ENCODE peak calls at places on chromosomes 7 and 10, in seven cellular contexts. One of them, this sample, is unnamed.

GRCh38 chr7:1056785-1057410 is 12.6 kb downstream of the GPR146 start:
- DNase-seq in CD8-positive, alpha-beta memory T cell: no peak
- DNase-seq in HCT116: no peak
- DNase-seq in ascending aorta: no peak
- DNase-seq in IMR-90: no peak
- DNase-seq in hepatocyte: no peak
- DNase-seq in tibial artery: no peak
- DNase-seq in this sample: no peak

GRCh38 chr10:132630666-132631347 is 93.2 kb downstream of the INPP5A start:
- DNase-seq in tibial artery: peak; percentile 92
- DNase-seq in IMR-90: no peak
- DNase-seq in hepatocyte: no peak
- DNase-seq in HCT116: no peak
- DNase-seq in CD8-positive, alpha-beta memory T cell: peak; percentile 42
- DNase-seq in ascending aorta: peak; percentile 92
- DNase-seq in this sample: peak; percentile 88

GRCh38 chr7:122619664-122620063 is 79.3 kb downstream of the RNF133 start:
- DNase-seq in IMR-90: no peak
- DNase-seq in tibial artery: no peak
- DNase-seq in hepatocyte: no peak
- DNase-seq in HCT116: no peak
- DNase-seq in CD8-positive, alpha-beta memory T cell: no peak
- DNase-seq in ascending aorta: no peak
- DNase-seq in this sample: no peak

GRCh38 chr10:132669208-132669861 is 116.6 kb downstream of the NKX6-2 start:
- DNase-seq in hepatocyte: no peak
- DNase-seq in CD8-positive, alpha-beta memory T cell: peak; percentile 35
- DNase-seq in tibial artery: peak; percentile 62
- DNase-seq in ascending aorta: peak; percentile 61
- DNase-seq in HCT116: no peak
- DNase-seq in IMR-90: no peak
- DNase-seq in this sample: no peak

GRCh38 chr7:100406767-100407166 is 21.7 kb downstream of the ZCWPW1 start:
- DNase-seq in CD8-positive, alpha-beta memory T cell: no peak
- DNase-seq in ascending aorta: no peak
- DNase-seq in hepatocyte: no peak
- DNase-seq in tibial artery: no peak
- DNase-seq in HCT116: no peak
- DNase-seq in IMR-90: peak; percentile 40
- DNase-seq in this sample: no peak

GRCh38 chr10:92750788-92751533 is 61.2 kb downstream of the HHEX start:
- DNase-seq in hepatocyte: no peak
- DNase-seq in HCT116: no peak
- DNase-seq in CD8-positive, alpha-beta memory T cell: no peak
- DNase-seq in ascending aorta: no peak
- DNase-seq in IMR-90: peak; percentile 13
- DNase-seq in tibial artery: no peak
- DNase-seq in this sample: no peak

GRCh38 chr7:13778967-13779366 is 210.5 kb downstream of the ETV1 start:
- DNase-seq in tibial artery: no peak
- DNase-seq in HCT116: peak; percentile 61
- DNase-seq in hepatocyte: no peak
- DNase-seq in ascending aorta: no peak
- DNase-seq in IMR-90: peak; percentile 35
- DNase-seq in CD8-positive, alpha-beta memory T cell: no peak
- DNase-seq in this sample: no peak

GRCh38 chr7:31027161-31027965 is 24.7 kb upstream of the ADCYAP1R1 start:
- DNase-seq in CD8-positive, alpha-beta memory T cell: no peak
- DNase-seq in hepatocyte: peak; percentile 65
- DNase-seq in IMR-90: no peak
- DNase-seq in HCT116: no peak
- DNase-seq in tibial artery: no peak
- DNase-seq in ascending aorta: no peak
- DNase-seq in this sample: no peak

GRCh38 chr7:34313289-34313688 is 344.7 kb upstream of the NPSR1 start:
- DNase-seq in hepatocyte: no peak
- DNase-seq in tibial artery: no peak
- DNase-seq in IMR-90: peak; percentile 34
- DNase-seq in HCT116: no peak
- DNase-seq in ascending aorta: no peak
- DNase-seq in CD8-positive, alpha-beta memory T cell: no peak
- DNase-seq in this sample: no peak

GRCh38 chr10:6201511-6201975 is 1.2 kb upstream of the PFKFB3 start:
- DNase-seq in tibial artery: peak; percentile 92
- DNase-seq in HCT116: no peak
- DNase-seq in hepatocyte: peak; percentile 78
- DNase-seq in IMR-90: peak; percentile 70
- DNase-seq in ascending aorta: peak; percentile 83
- DNase-seq in CD8-positive, alpha-beta memory T cell: peak; percentile 86
- DNase-seq in this sample: no peak

GRCh38 chr7:113918946-113919345 is at the start of gene PPP1R3A:
- DNase-seq in hepatocyte: no peak
- DNase-seq in HCT116: no peak
- DNase-seq in ascending aorta: no peak
- DNase-seq in CD8-positive, alpha-beta memory T cell: no peak
- DNase-seq in tibial artery: no peak
- DNase-seq in IMR-90: peak; percentile 11
- DNase-seq in this sample: no peak

GRCh38 chr10:119449760-119450461 is 92.6 kb downstream of the RGS10 start:
- DNase-seq in tibial artery: peak; percentile 96
- DNase-seq in hepatocyte: no peak
- DNase-seq in CD8-positive, alpha-beta memory T cell: no peak
- DNase-seq in IMR-90: peak; percentile 59
- DNase-seq in HCT116: no peak
- DNase-seq in ascending aorta: peak; percentile 94
- DNase-seq in this sample: peak; percentile 75

GRCh38 chr7:7157177-7157886 is 25.0 kb upstream of the C1GALT1 start:
- DNase-seq in IMR-90: peak; percentile 58
- DNase-seq in ascending aorta: no peak
- DNase-seq in CD8-positive, alpha-beta memory T cell: peak; percentile 76
- DNase-seq in hepatocyte: no peak
- DNase-seq in tibial artery: no peak
- DNase-seq in HCT116: no peak
- DNase-seq in this sample: no peak

GRCh38 chr10:79246209-79246581 is 101.1 kb upstream of the PPIF start:
- DNase-seq in ascending aorta: peak; percentile 98
- DNase-seq in HCT116: no peak
- DNase-seq in tibial artery: peak; percentile 99
- DNase-seq in IMR-90: no peak
- DNase-seq in hepatocyte: no peak
- DNase-seq in CD8-positive, alpha-beta memory T cell: no peak
- DNase-seq in this sample: peak; percentile 87

GRCh38 chr10:15439381-15439837 is 68.3 kb upstream of the FAM171A1 start:
- DNase-seq in hepatocyte: peak; percentile 54
- DNase-seq in IMR-90: peak; percentile 11
- DNase-seq in ascending aorta: peak; percentile 91
- DNase-seq in CD8-positive, alpha-beta memory T cell: no peak
- DNase-seq in HCT116: no peak
- DNase-seq in tibial artery: no peak
- DNase-seq in this sample: peak; percentile 91

GRCh38 chr10:110273474-110273873 is 31.2 kb downstream of the SMNDC1 start:
- DNase-seq in HCT116: no peak
- DNase-seq in ascending aorta: peak; percentile 90
- DNase-seq in IMR-90: peak; percentile 90
- DNase-seq in tibial artery: peak; percentile 90
- DNase-seq in CD8-positive, alpha-beta memory T cell: peak; percentile 58
- DNase-seq in hepatocyte: peak; percentile 56
- DNase-seq in this sample: peak; percentile 90

GRCh38 chr7:101598422-101598957 is 30.6 kb downstream of the MYL10 start:
- DNase-seq in IMR-90: no peak
- DNase-seq in tibial artery: no peak
- DNase-seq in hepatocyte: peak; percentile 35
- DNase-seq in CD8-positive, alpha-beta memory T cell: no peak
- DNase-seq in HCT116: peak; percentile 87
- DNase-seq in ascending aorta: no peak
- DNase-seq in this sample: no peak

GRCh38 chr7:1457949-1458675 is 1.2 kb downstream of the MICALL2 start:
- DNase-seq in CD8-positive, alpha-beta memory T cell: no peak
- DNase-seq in tibial artery: no peak
- DNase-seq in IMR-90: no peak
- DNase-seq in ascending aorta: no peak
- DNase-seq in hepatocyte: no peak
- DNase-seq in HCT116: no peak
- DNase-seq in this sample: no peak

GRCh38 chr10:71222541-71223364 is 10.4 kb downstream of the UNC5B start:
- DNase-seq in hepatocyte: no peak
- DNase-seq in IMR-90: peak; percentile 79
- DNase-seq in tibial artery: peak; percentile 40
- DNase-seq in CD8-positive, alpha-beta memory T cell: no peak
- DNase-seq in HCT116: no peak
- DNase-seq in ascending aorta: peak; percentile 58
- DNase-seq in this sample: no peak

GRCh38 chr10:29795856-29796255 is 161.1 kb upstream of the SVIL start:
- DNase-seq in HCT116: no peak
- DNase-seq in CD8-positive, alpha-beta memory T cell: no peak
- DNase-seq in tibial artery: no peak
- DNase-seq in ascending aorta: no peak
- DNase-seq in IMR-90: peak; percentile 34
- DNase-seq in hepatocyte: no peak
- DNase-seq in this sample: no peak
- H3K27ac ChIP-seq in HCT116: no peak overlapping the region
- H3K27ac ChIP-seq in CD8-positive, alpha-beta memory T cell: no peak overlapping the region
- H3K27ac ChIP-seq in tibial artery: peak overlapping the region; percentile 81
- H3K27ac ChIP-seq in ascending aorta: peak overlapping the region; percentile 89
- H3K27ac ChIP-seq in IMR-90: no peak overlapping the region
- H3K27ac ChIP-seq in hepatocyte: peak overlapping the region; percentile 72
- H3K27ac ChIP-seq in this sample: peak overlapping the region; percentile 33

GRCh38 chr7:56479136-56479535 is 362.9 kb upstream of the NUPR2 start:
- DNase-seq in tibial artery: no peak
- DNase-seq in hepatocyte: no peak
- DNase-seq in HCT116: no peak
- DNase-seq in CD8-positive, alpha-beta memory T cell: no peak
- DNase-seq in ascending aorta: no peak
- DNase-seq in IMR-90: no peak
- DNase-seq in this sample: no peak

GRCh38 chr7:56483861-56484550 is 367.8 kb upstream of the NUPR2 start:
- DNase-seq in CD8-positive, alpha-beta memory T cell: no peak
- DNase-seq in ascending aorta: no peak
- DNase-seq in tibial artery: no peak
- DNase-seq in hepatocyte: no peak
- DNase-seq in IMR-90: no peak
- DNase-seq in HCT116: no peak
- DNase-seq in this sample: no peak

GRCh38 chr7:56483153-56483552 is 366.9 kb upstream of the NUPR2 start:
- DNase-seq in hepatocyte: no peak
- DNase-seq in IMR-90: no peak
- DNase-seq in CD8-positive, alpha-beta memory T cell: no peak
- DNase-seq in ascending aorta: no peak
- DNase-seq in HCT116: no peak
- DNase-seq in tibial artery: no peak
- DNase-seq in this sample: no peak

GRCh38 chr7:56474271-56474670 is 358.1 kb upstream of the NUPR2 start:
- DNase-seq in IMR-90: no peak
- DNase-seq in CD8-positive, alpha-beta memory T cell: no peak
- DNase-seq in HCT116: no peak
- DNase-seq in tibial artery: no peak
- DNase-seq in ascending aorta: no peak
- DNase-seq in hepatocyte: no peak
- DNase-seq in this sample: no peak

DNA sequence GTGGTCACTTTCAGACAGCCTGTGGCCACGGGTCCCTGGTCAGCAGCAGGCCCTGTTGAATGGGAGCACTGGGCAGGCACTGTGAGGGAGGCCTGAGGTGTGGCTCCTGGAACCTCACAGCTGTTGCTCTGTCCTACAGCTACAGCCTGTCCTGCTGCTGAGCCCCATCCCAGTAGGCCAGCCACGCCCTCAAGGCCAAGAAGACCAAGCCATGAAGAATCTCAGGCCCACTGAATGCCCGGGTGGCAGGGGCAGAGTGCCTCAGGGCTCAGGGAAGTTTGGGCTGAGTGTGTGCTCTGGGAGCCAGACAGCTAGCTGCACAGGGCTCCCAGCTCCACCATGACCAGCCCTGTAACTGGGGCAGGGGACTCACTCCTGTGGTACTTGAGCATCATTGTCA is 363.5 kb upstream of the NUPR2 start:
- DNase-seq in CD8-positive, alpha-beta memory T cell: no peak
- DNase-seq in hepatocyte: no peak
- DNase-seq in HCT116: no peak
- DNase-seq in ascending aorta: no peak
- DNase-seq in IMR-90: no peak
- DNase-seq in tibial artery: no peak
- DNase-seq in this sample: no peak
- H3K9me3 ChIP-seq in CD8-positive, alpha-beta memory T cell: peaks cover 5% of the 10 kb centered on the region
- H3K9me3 ChIP-seq in hepatocyte: peaks cover 3% of the 10 kb centered on the region
- H3K9me3 ChIP-seq in HCT116: no peaks in the 10 kb centered on the region
- H3K9me3 ChIP-seq in ascending aorta: peaks cover 37% of the 10 kb centered on the region
- H3K9me3 ChIP-seq in IMR-90: peaks cover 57% of the 10 kb centered on the region
- H3K9me3 ChIP-seq in tibial artery: peaks cover 89% of the 10 kb centered on the region
- H3K9me3 ChIP-seq in this sample: peaks cover 6% of the 10 kb centered on the region

DNA sequence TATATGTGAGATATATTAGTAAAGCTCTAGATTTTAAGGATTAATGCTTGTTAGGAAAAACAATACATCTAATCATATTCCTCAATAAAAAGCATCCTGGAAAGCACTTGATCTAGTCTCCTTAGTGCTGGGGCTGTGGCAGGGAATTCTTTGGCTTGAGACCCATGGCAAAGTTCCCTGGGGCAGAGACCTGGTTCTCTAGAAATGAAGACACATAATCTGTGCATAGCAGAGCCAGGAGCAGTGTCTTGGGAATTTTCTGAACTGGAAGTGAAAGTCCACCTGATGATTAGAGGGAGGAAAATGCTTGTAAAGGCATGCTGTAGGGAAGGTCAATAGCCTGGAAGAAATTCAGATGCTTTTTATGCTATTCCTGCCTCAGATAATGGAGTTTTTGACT is 247.3 kb downstream of the CDK14 start:
- DNase-seq in CD8-positive, alpha-beta memory T cell: no peak
- DNase-seq in HCT116: no peak
- DNase-seq in ascending aorta: no peak
- DNase-seq in tibial artery: no peak
- DNase-seq in hepatocyte: no peak
- DNase-seq in IMR-90: no peak
- DNase-seq in this sample: no peak
- H3K27ac ChIP-seq in CD8-positive, alpha-beta memory T cell: no peak overlapping the region
- H3K27ac ChIP-seq in HCT116: no peak overlapping the region
- H3K27ac ChIP-seq in ascending aorta: no peak overlapping the region
- H3K27ac ChIP-seq in tibial artery: no peak overlapping the region
- H3K27ac ChIP-seq in hepatocyte: no peak overlapping the region
- H3K27ac ChIP-seq in IMR-90: no peak overlapping the region
- H3K27ac ChIP-seq in this sample: no peak overlapping the region

DNA sequence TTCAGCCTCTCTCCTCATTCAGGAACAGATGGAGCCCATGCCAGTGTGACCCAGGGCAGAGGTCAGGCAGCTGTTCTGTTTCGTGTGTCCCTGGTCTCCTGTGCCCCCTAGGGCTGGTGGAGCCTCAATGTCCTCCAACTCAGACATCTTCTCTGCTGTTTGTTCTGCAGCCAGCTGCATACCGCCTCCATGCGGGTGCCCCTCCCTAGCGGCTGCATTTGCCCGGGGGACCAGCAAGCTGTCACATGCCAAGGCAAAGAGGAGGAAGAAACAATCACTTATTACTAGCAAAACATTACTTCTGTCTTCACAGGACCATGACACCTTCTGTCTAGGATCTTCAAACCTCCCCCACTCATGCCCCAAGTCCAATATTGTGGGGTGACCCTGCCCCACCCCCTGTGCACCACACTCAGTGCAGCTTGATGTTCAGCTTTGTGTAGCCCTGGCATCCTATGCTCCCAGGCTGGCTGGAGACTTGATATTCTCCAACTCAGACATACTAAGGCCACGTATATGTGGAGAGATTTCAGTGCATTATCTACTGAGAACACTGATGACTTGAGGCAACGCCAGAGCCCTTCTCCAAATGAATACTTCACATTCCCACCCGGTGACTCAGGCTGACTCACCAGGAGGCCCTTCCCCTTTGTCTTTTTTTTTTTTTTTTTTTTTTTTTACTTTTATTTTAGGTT is 188.9 kb downstream of the SKIDA1 start:
- DNase-seq in CD8-positive, alpha-beta memory T cell: no peak
- DNase-seq in hepatocyte: peak; percentile 86
- DNase-seq in IMR-90: peak; percentile 97
- DNase-seq in ascending aorta: peak; percentile 75
- DNase-seq in tibial artery: no peak
- DNase-seq in HCT116: peak; percentile 84
- DNase-seq in this sample: peak; percentile 73
- H3K9me3 ChIP-seq in CD8-positive, alpha-beta memory T cell: no peaks in the 10 kb centered on the region
- H3K9me3 ChIP-seq in hepatocyte: no peaks in the 10 kb centered on the region
- H3K9me3 ChIP-seq in IMR-90: no peaks in the 10 kb centered on the region
- H3K9me3 ChIP-seq in ascending aorta: no peaks in the 10 kb centered on the region
- H3K9me3 ChIP-seq in tibial artery: no peaks in the 10 kb centered on the region
- H3K9me3 ChIP-seq in HCT116: no peaks in the 10 kb centered on the region
- H3K9me3 ChIP-seq in this sample: no peaks in the 10 kb centered on the region

This sample was measured in right atrium auricular region.